ENCODE peak calls at places on chromosomes 4 and X, in five cellular contexts. Q is fibroblast of lung, R is astrocyte of the spinal cord, O is AG04449, C is BJ. E is an unnamed sample.

GRCh38 chrX:153449306-153450113 is 3.7 kb upstream of the TREX2 start:
- DNase-seq in R (no peak), O (no peak), Q (no peak), C (no peak), E (no peak)

GRCh38 chrX:153886915-153887314 is 942 bp upstream of the L1CAM start:
- DNase-seq in C (no peak), O (no peak), R (no peak), Q (no peak), E (no peak)

GRCh38 chr4:129095811-129096454 is at the start of gene C4orf33:
- DNase-seq in O (peak), C (no peak), Q (peak), R (peak), E (peak)

GRCh38 chrX:38803286-38803608 is 2.0 kb downstream of the MID1IP1 start:
- DNase-seq in O (no peak), R (no peak), Q (no peak), C (no peak), E (no peak)

GRCh38 chr4:48546336-48546735 is 56.3 kb downstream of the ZAR1 start:
- DNase-seq in R (peak), C (no peak), Q (peak), O (no peak), E (peak)

GRCh38 chr4:72377491-72378194 is 191.4 kb downstream of the ADAMTS3 start:
- DNase-seq in O (peak), R (no peak), Q (no peak), C (no peak), E (no peak)

GRCh38 chr4:165844151-165844550 is 28.9 kb upstream of the TLL1 start:
- DNase-seq in Q (no peak), O (no peak), C (no peak), R (no peak), E (no peak)

GRCh38 chr4:19982556-19982955 is 269.1 kb upstream of the SLIT2 start:
- DNase-seq in R (peak), O (peak), C (peak), Q (peak), E (no peak)

GRCh38 chr4:53804719-53805118 is 213.4 kb upstream of the LNX1 start:
- DNase-seq in Q (no peak), R (no peak), C (no peak), O (no peak), E (no peak)

GRCh38 chr4:87317527-87317926 is 5.2 kb downstream of the HSD17B13 start:
- DNase-seq in O (no peak), Q (peak), C (no peak), R (no peak), E (no peak)

GRCh38 chrX:2820131-2820771 is 8.5 kb upstream of the GYG2 start:
- DNase-seq in Q (no peak), O (no peak), R (no peak), C (no peak), E (no peak)

GRCh38 chr4:24809376-24809775 is 14.0 kb downstream of the SOD3 start:
- DNase-seq in Q (no peak), O (no peak), R (no peak), C (no peak), E (no peak)

GRCh38 chr4:875818-876423 is 50.0 kb upstream of the CPLX1 start:
- DNase-seq in C (no peak), Q (no peak), O (no peak), R (no peak), E (no peak)

GRCh38 chr4:147674073-147674472 is 9.9 kb downstream of the PRMT9 start:
- DNase-seq in O (no peak), R (no peak), C (no peak), Q (peak), E (no peak)

GRCh38 chrX:23008431-23009099 is 8.8 kb downstream of the DDX53 start:
- DNase-seq in O (peak), Q (peak), C (no peak), R (peak), E (peak)

GRCh38 chr4:153148796-153149195 is 55.4 kb upstream of the TRIM2 start:
- DNase-seq in R (no peak), Q (no peak), C (no peak), O (no peak), E (no peak)

GRCh38 chr4:152344001-152344400 is 191.9 kb downstream of the FBXW7 start:
- DNase-seq in C (no peak), R (no peak), Q (no peak), O (no peak), E (no peak)

GRCh38 chr4:21507439-21507838 is 441.1 kb downstream of the KCNIP4 start:
- DNase-seq in O (no peak), C (no peak), R (peak), Q (peak), E (no peak)

GRCh38 chrX:27987862-27988646 is 6.8 kb upstream of the DCAF8L1 start:
- DNase-seq in R (no peak), O (no peak), Q (no peak), C (no peak), E (no peak)

GRCh38 chr4:111937368-111937767 is 207.9 kb upstream of the FAM241A start:
- DNase-seq in R (peak), C (no peak), O (no peak), Q (peak), E (no peak)

GRCh38 chr4:55444822-55445221 is 49.1 kb downstream of the TMEM165 start:
- DNase-seq in R (peak), Q (peak), C (no peak), O (no peak), E (no peak)

GRCh38 chr4:91228659-91229058 is 1075.1 kb upstream of the GRID2 start:
- DNase-seq in O (no peak), C (no peak), R (no peak), Q (no peak), E (no peak)

GRCh38 chr4:182188622-182189021 is 54.6 kb upstream of the TENM3 start:
- DNase-seq in C (no peak), R (peak), Q (peak), O (no peak), E (no peak)

GRCh38 chr4:58732973-58733372 is 1622.8 kb upstream of the IGFBP7 start:
- DNase-seq in C (no peak), O (no peak), R (no peak), Q (no peak), E (no peak)

GRCh38 chr4:48270516-48270897 is 869 bp upstream of the TEC start:
- DNase-seq in R (no peak), O (no peak), C (no peak), Q (no peak), E (no peak)

GRCh38 chrX:133776072-133776471 is 209.3 kb downstream of the GPC3 start:
- DNase-seq in C (no peak), Q (peak), O (no peak), R (no peak), E (no peak)
- TF ChIP-seq CTCF in C (peak), Q (peak), O (peak), R (peak), E (peak)

GRCh38 chr4:43560047-43560446 is 667.5 kb downstream of the GRXCR1 start:
- DNase-seq in Q (no peak), R (no peak), C (no peak), O (no peak), E (no peak)
- H3K4me3 ChIP-seq in Q (no peak), R (no peak), C (no peak), O (no peak), E (no peak)

DNA sequence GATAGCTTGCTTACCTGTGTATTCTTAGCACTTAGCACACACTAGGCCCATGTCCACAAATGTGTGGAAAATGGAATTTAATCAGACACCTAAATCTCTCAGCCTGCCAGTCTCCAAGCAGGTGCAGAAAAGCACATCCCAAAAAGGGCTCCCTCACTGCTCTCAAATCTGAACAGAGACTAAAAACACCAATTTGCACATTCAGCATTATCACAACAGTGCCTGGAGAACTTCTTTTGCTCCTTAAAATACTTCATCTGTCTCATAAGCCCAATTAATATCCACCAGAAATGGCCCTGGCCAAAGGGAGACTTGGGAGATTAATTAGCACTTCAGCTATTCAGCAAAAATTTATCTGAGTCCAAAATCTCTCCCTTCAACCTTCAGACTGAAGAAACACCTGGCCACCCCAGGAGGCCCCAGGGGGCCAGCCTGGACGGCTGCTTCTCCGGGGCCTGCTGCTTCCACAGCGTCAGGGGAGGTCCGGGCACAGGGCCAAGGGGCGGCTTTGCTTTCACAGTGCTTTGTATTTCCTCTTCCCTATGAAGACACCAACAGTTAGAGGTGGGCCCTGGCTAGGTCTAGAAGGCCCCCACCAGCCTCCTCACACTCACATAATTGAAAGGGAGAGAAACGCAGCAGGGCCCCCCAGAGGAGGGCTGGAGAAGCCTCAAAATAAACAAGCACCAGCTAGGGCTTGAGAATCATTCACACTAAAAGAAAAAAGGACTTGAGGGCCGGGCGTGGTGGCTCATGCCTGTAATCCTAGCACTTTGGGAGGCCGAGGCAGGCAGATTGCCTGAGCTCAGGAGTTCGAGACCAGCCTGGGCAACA is 18.0 kb downstream of the SCD5 start:
- DNase-seq in Q (peak), C (no peak), O (no peak), R (peak), E (no peak)
- TF ChIP-seq CTCF in Q (no peak), C (no peak), O (no peak), R (peak), E (no peak)

GRCh38 chr4:110735691-110736090 is 112.8 kb upstream of the PITX2 start:
- DNase-seq in O (no peak), R (no peak), C (no peak), Q (no peak), E (no peak)

GRCh38 chr4:110737931-110738330 is 115.1 kb upstream of the PITX2 start:
- DNase-seq in Q (no peak), R (no peak), C (no peak), O (no peak), E (no peak)

GRCh38 chr4:110730318-110730717 is 107.4 kb upstream of the PITX2 start:
- DNase-seq in R (no peak), C (no peak), O (no peak), Q (no peak), E (no peak)

GRCh38 chr4:110733901-110734300 is 111.0 kb upstream of the PITX2 start:
- DNase-seq in R (no peak), C (no peak), Q (no peak), O (no peak), E (no peak)
- H3K4me3 ChIP-seq in R (no peak), C (no peak), Q (no peak), O (no peak), E (no peak)

DNA sequence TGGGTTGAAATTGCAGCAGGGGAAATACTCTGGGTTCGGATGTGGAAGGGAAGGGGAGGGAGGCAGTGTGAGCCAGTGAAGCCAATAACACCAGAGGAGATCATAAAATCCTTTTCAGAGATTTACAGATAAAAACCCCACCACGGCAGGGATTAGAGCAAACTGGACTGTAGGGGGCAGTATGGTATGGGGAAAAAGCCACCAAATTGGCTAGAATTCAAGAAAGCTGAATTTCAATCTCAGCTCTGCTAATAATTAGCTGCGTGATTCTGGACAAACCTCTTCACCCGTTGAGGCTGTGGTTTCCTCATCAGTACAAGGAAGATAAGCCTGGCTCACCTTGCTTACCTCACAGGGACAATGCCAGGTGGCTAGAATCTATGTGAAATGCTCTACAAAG is 108.1 kb downstream of the ATG4A start:
- DNase-seq in O (no peak), C (no peak), Q (peak), R (peak), E (no peak)
- TF ChIP-seq CTCF in O (no peak), C (peak), Q (peak), R (peak), E (peak)

DNA sequence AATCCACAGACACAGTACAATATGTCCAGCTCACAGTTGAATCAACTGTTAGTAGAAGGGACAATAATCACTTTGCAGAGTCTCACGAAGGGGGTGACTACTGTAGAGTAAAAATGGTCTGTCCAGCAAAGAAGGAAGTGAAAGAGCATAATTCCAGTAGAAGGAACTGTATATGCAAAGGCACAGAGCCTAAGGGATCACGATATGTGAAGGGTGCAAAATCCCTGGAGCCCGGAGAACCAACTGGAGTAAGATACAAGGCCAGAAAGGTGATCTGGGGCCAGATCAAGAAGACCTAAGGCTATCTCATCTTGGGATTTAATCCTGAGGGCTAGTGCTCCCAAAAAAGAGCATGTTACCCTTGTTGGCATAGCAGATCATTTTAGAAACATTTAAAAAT is 192.7 kb upstream of the LDB2 start:
- DNase-seq in Q (no peak), R (no peak), C (no peak), O (no peak), E (no peak)
- H3K4me3 ChIP-seq in Q (no peak), R (no peak), C (no peak), O (no peak), E (no peak)